ENCODE peak calls at places on chromosomes 1 and 21, in five cellular contexts. E, X, R, H and U are unnamed samples.
A peak's percentile ranks its signal among the peaks of the same experiment; 100 is the strongest.

GRCh38 chr1:21939650-21940374 is 2.7 kb upstream of the HSPG2 start:
- DNase-seq in E (peak; percentile 97), H (no peak), R (peak; percentile 98), X (peak; percentile 75), U (peak; percentile 97)

GRCh38 chr1:25698252-25698651 is 81.7 kb downstream of the MAN1C1 start:
- DNase-seq in R (no peak), X (no peak), E (no peak), H (no peak), U (peak; percentile 61)

GRCh38 chr1:190551638-190552037 is 74.0 kb upstream of the BRINP3 start:
- DNase-seq in X (no peak), E (no peak), R (no peak), H (no peak), U (no peak)

GRCh38 chr1:114428083-114428754 is 82.8 kb downstream of the TRIM33 start:
- DNase-seq in E (peak; percentile 57), R (peak; percentile 28), H (no peak), X (peak; percentile 28), U (no peak)

GRCh38 chr1:218377143-218377660 is 32.1 kb downstream of the TGFB2 start:
- DNase-seq in H (no peak), X (peak; percentile 68), E (peak; percentile 98), R (peak; percentile 99), U (peak; percentile 99)

GRCh38 chr1:213523781-213524398 is 463.9 kb upstream of the PROX1 start:
- DNase-seq in X (no peak), R (no peak), H (no peak), E (no peak), U (no peak)

GRCh38 chr21:42688226-42688840 is 34.9 kb downstream of the PDE9A start:
- DNase-seq in H (no peak), R (no peak), E (no peak), X (no peak), U (no peak)

GRCh38 chr1:178192686-178193085 is 98.8 kb downstream of the RASAL2 start:
- DNase-seq in H (no peak), R (peak; percentile 87), X (peak; percentile 85), E (peak; percentile 74), U (peak; percentile 82)

GRCh38 chr1:151619489-151620093 is 7.7 kb downstream of the SNX27 start:
- DNase-seq in E (peak; percentile 40), R (peak; percentile 60), X (no peak), H (no peak), U (peak; percentile 55)

GRCh38 chr21:46120301-46121285 is 22.7 kb downstream of the COL6A2 start:
- DNase-seq in R (no peak), X (no peak), H (no peak), E (no peak), U (no peak)

GRCh38 chr1:220189750-220190347 is 82.4 kb downstream of the RAB3GAP2 start:
- DNase-seq in X (peak; percentile 46), H (no peak), E (peak; percentile 51), R (peak; percentile 45), U (peak; percentile 4)

GRCh38 chr1:241696172-241696814 is 44.2 kb downstream of the WDR64 start:
- DNase-seq in E (no peak), X (no peak), R (no peak), H (no peak), U (no peak)

GRCh38 chr1:15417365-15417934 is 7.8 kb downstream of the EFHD2 start:
- DNase-seq in H (peak; percentile 63), E (no peak), X (peak; percentile 55), R (peak; percentile 73), U (peak; percentile 74)

GRCh38 chr1:68327414-68327813 is 95.1 kb upstream of the WLS start:
- DNase-seq in R (no peak), H (no peak), X (no peak), E (peak; percentile 29), U (no peak)

GRCh38 chr1:55252942-55253589 is 37.9 kb upstream of the USP24 start:
- DNase-seq in R (no peak), E (no peak), X (no peak), H (no peak), U (no peak)

GRCh38 chr1:179121159-179121938 is 39.5 kb downstream of the TOR3A start:
- DNase-seq in R (peak; percentile 71), X (peak; percentile 68), H (no peak), E (peak; percentile 82), U (no peak)

GRCh38 chr1:237864338-237865244 is 26.1 kb downstream of the ZP4 start:
- DNase-seq in X (peak; percentile 58), R (no peak), H (no peak), E (peak; percentile 1), U (no peak)

GRCh38 chr1:245969274-245969673 is 537.8 kb downstream of the SMYD3 start:
- DNase-seq in R (peak; percentile 97), H (no peak), E (peak; percentile 88), X (no peak), U (peak; percentile 97)

GRCh38 chr1:193538690-193539089 is 352.3 kb upstream of the B3GALT2 start:
- DNase-seq in E (no peak), H (no peak), X (no peak), R (no peak), U (no peak)

GRCh38 chr1:192998536-192998935 is 60.6 kb downstream of the UCHL5 start:
- DNase-seq in X (no peak), H (no peak), R (no peak), E (no peak), U (no peak)

GRCh38 chr1:178101266-178101630 is 7.3 kb downstream of the RASAL2 start:
- DNase-seq in H (no peak), X (no peak), R (no peak), E (peak; percentile 19), U (peak; percentile 28)

GRCh38 chr1:229664133-229664689 is 38.2 kb downstream of the URB2 start:
- DNase-seq in R (peak; percentile 21), H (peak; percentile 51), X (no peak), E (no peak), U (peak; percentile 17)

GRCh38 chr1:2031546-2032540 is 12.7 kb downstream of the GABRD start:
- DNase-seq in E (no peak), R (no peak), X (no peak), H (no peak), U (no peak)

GRCh38 chr1:204618148-204618760 is 67.3 kb downstream of the LRRN2 start:
- DNase-seq in R (no peak), H (no peak), X (no peak), E (no peak), U (no peak)

GRCh38 chr21:45874716-45875415 is 106.7 kb upstream of the COL6A1 start:
- DNase-seq in E (peak; percentile 94), R (peak; percentile 97), H (no peak), X (no peak), U (peak; percentile 94)

GRCh38 chr21:28298251-28298672 is 694.4 kb downstream of the LTN1 start:
- DNase-seq in H (no peak), X (no peak), R (peak; percentile 23), E (peak; percentile 95), U (peak; percentile 72)

GRCh38 chr1:116256875-116257823 is 115.9 kb upstream of the ATP1A1 start:
- DNase-seq in E (no peak), R (no peak), X (no peak), H (no peak), U (no peak)

GRCh38 chr1:247331526-247332214 is at the start of gene ZNF496:
- DNase-seq in E (peak; percentile 84), R (peak; percentile 87), X (peak; percentile 78), H (peak; percentile 20), U (peak; percentile 82)

GRCh38 chr1:246724001-246724724 is at the start of gene SCCPDH:
- DNase-seq in R (peak; percentile 72), E (peak; percentile 59), H (peak; percentile 42), X (peak; percentile 76), U (peak; percentile 49)

GRCh38 chr21:35779690-35780570 is 280.4 kb downstream of the SETD4 start:
- DNase-seq in H (no peak), X (no peak), R (peak; percentile 99), E (peak; percentile 79), U (peak; percentile 90)

GRCh38 chr1:160161965-160162705 is 10.7 kb downstream of the ATP1A4 start:
- DNase-seq in E (peak; percentile 27), R (peak; percentile 43), H (no peak), X (peak; percentile 25), U (no peak)

GRCh38 chr1:112344754-112345423 is 51.1 kb upstream of the CTTNBP2NL start:
- DNase-seq in R (no peak), E (no peak), X (no peak), H (no peak), U (no peak)

GRCh38 chr1:209652121-209652742 is at the start of gene LAMB3:
- DNase-seq in X (no peak), R (no peak), E (no peak), H (no peak), U (no peak)

GRCh38 chr1:93705897-93706500 is 24.4 kb upstream of the BCAR3 start:
- DNase-seq in H (no peak), X (peak; percentile 17), R (peak; percentile 21), E (no peak), U (no peak)

GRCh38 chr1:151997284-151997570 is 3.6 kb upstream of the S100A10 start:
- DNase-seq in E (no peak), X (no peak), R (no peak), H (no peak), U (no peak)

GRCh38 chr1:117146570-117147340 is 25.2 kb upstream of the TRIM45 start:
- DNase-seq in X (no peak), E (peak; percentile 94), R (peak; percentile 97), H (no peak), U (peak; percentile 95)

GRCh38 chr1:6523566-6523965 is 30.7 kb downstream of the NOL9 start:
- DNase-seq in X (peak; percentile 57), E (peak; percentile 66), H (no peak), R (peak; percentile 54), U (no peak)

GRCh38 chr1:58739851-58740466 is 40.1 kb upstream of the MYSM1 start:
- DNase-seq in X (peak; percentile 69), H (no peak), E (peak; percentile 84), R (peak; percentile 64), U (no peak)

GRCh38 chr1:182603646-182604127 is 502 bp downstream of the RGS16 start:
- DNase-seq in X (no peak), R (no peak), E (no peak), H (no peak), U (no peak)